ENCODE peak calls at places on chromosomes 1 and 21, in six cellular contexts. One of them, this sample, is unnamed. For H3K4me1, the result is how much of the 10 kb centered on the place peaks cover.

GRCh38 chr1:209641216-209642181 is 10.7 kb downstream of the LAMB3 start:
- DNase-seq in OCI-LY7: no peak
- DNase-seq in PC-3: no peak
- DNase-seq in IMR-90: no peak
- DNase-seq in fibroblast of lung: peak
- DNase-seq in A549: no peak
- DNase-seq in this sample: peak

GRCh38 chr21:38460171-38460742 is 38.0 kb downstream of the ERG start:
- DNase-seq in IMR-90: peak
- DNase-seq in PC-3: peak
- DNase-seq in A549: no peak
- DNase-seq in fibroblast of lung: peak
- DNase-seq in OCI-LY7: no peak
- DNase-seq in this sample: no peak

GRCh38 chr1:156495401-156496140 is 5.0 kb downstream of the MEF2D start:
- DNase-seq in OCI-LY7: peak
- DNase-seq in A549: no peak
- DNase-seq in PC-3: no peak
- DNase-seq in fibroblast of lung: no peak
- DNase-seq in IMR-90: no peak
- DNase-seq in this sample: no peak

GRCh38 chr1:7526196-7526866 is 244.8 kb upstream of the VAMP3 start:
- DNase-seq in A549: no peak
- DNase-seq in IMR-90: no peak
- DNase-seq in PC-3: peak
- DNase-seq in fibroblast of lung: peak
- DNase-seq in OCI-LY7: no peak
- DNase-seq in this sample: peak

GRCh38 chr1:206013017-206013800 is 10.0 kb upstream of the RAB7B start:
- DNase-seq in OCI-LY7: no peak
- DNase-seq in IMR-90: no peak
- DNase-seq in PC-3: no peak
- DNase-seq in A549: no peak
- DNase-seq in fibroblast of lung: no peak
- DNase-seq in this sample: no peak

GRCh38 chr21:28674807-28675206 is 317.9 kb downstream of the LTN1 start:
- DNase-seq in fibroblast of lung: no peak
- DNase-seq in IMR-90: no peak
- DNase-seq in PC-3: no peak
- DNase-seq in A549: no peak
- DNase-seq in OCI-LY7: no peak
- DNase-seq in this sample: no peak

GRCh38 chr21:14900058-14900457 is 164.7 kb downstream of the NRIP1 start:
- DNase-seq in A549: no peak
- DNase-seq in PC-3: peak
- DNase-seq in IMR-90: peak
- DNase-seq in fibroblast of lung: peak
- DNase-seq in OCI-LY7: no peak
- DNase-seq in this sample: peak

GRCh38 chr1:16612332-16613172 is 812 bp downstream of the NBPF1 start:
- DNase-seq in PC-3: peak
- DNase-seq in IMR-90: peak
- DNase-seq in A549: peak
- DNase-seq in fibroblast of lung: peak
- DNase-seq in OCI-LY7: peak
- DNase-seq in this sample: peak

GRCh38 chr1:101295212-101295611 is 58.4 kb downstream of the S1PR1 start:
- DNase-seq in fibroblast of lung: no peak
- DNase-seq in OCI-LY7: no peak
- DNase-seq in A549: no peak
- DNase-seq in PC-3: peak
- DNase-seq in IMR-90: no peak
- DNase-seq in this sample: no peak

GRCh38 chr1:198291036-198291435 is 134.2 kb downstream of the NEK7 start:
- DNase-seq in OCI-LY7: no peak
- DNase-seq in fibroblast of lung: no peak
- DNase-seq in A549: no peak
- DNase-seq in IMR-90: no peak
- DNase-seq in PC-3: no peak
- DNase-seq in this sample: no peak

GRCh38 chr1:25563330-25564215 is 20.2 kb downstream of the LDLRAP1 start:
- DNase-seq in IMR-90: no peak
- DNase-seq in PC-3: no peak
- DNase-seq in OCI-LY7: no peak
- DNase-seq in fibroblast of lung: no peak
- DNase-seq in A549: no peak
- DNase-seq in this sample: no peak

GRCh38 chr1:103461171-103462105 is 64.1 kb upstream of the RNPC3 start:
- DNase-seq in fibroblast of lung: peak
- DNase-seq in OCI-LY7: peak
- DNase-seq in A549: peak
- DNase-seq in IMR-90: peak
- DNase-seq in PC-3: peak
- DNase-seq in this sample: no peak

GRCh38 chr1:54249798-54250497 is 50.0 kb downstream of the MRPL37 start:
- DNase-seq in IMR-90: peak
- DNase-seq in PC-3: peak
- DNase-seq in fibroblast of lung: peak
- DNase-seq in OCI-LY7: no peak
- DNase-seq in A549: peak
- DNase-seq in this sample: no peak

GRCh38 chr1:227896710-227897655 is 50.7 kb downstream of the WNT9A start:
- DNase-seq in PC-3: no peak
- DNase-seq in IMR-90: no peak
- DNase-seq in OCI-LY7: no peak
- DNase-seq in A549: no peak
- DNase-seq in fibroblast of lung: no peak
- DNase-seq in this sample: no peak

GRCh38 chr21:15667824-15668223 is 62.0 kb upstream of the USP25 start:
- DNase-seq in A549: no peak
- DNase-seq in fibroblast of lung: no peak
- DNase-seq in IMR-90: no peak
- DNase-seq in OCI-LY7: no peak
- DNase-seq in PC-3: no peak
- DNase-seq in this sample: no peak

GRCh38 chr1:110250018-110250417 is 39.9 kb downstream of the KCNC4 start:
- DNase-seq in PC-3: no peak
- DNase-seq in A549: no peak
- DNase-seq in OCI-LY7: no peak
- DNase-seq in fibroblast of lung: no peak
- DNase-seq in IMR-90: no peak
- DNase-seq in this sample: no peak

GRCh38 chr1:27408151-27408550 is 15.7 kb downstream of the GPR3 start:
- DNase-seq in A549: no peak
- DNase-seq in IMR-90: no peak
- DNase-seq in fibroblast of lung: peak
- DNase-seq in OCI-LY7: no peak
- DNase-seq in PC-3: no peak
- DNase-seq in this sample: no peak

GRCh38 chr1:151371340-151371739 is 1.2 kb downstream of the SELENBP1 start:
- DNase-seq in fibroblast of lung: peak
- DNase-seq in IMR-90: peak
- DNase-seq in OCI-LY7: no peak
- DNase-seq in A549: peak
- DNase-seq in PC-3: peak
- DNase-seq in this sample: no peak

GRCh38 chr1:199742547-199742946 is 285.0 kb upstream of the NR5A2 start:
- DNase-seq in OCI-LY7: no peak
- DNase-seq in IMR-90: peak
- DNase-seq in A549: peak
- DNase-seq in fibroblast of lung: peak
- DNase-seq in PC-3: peak
- DNase-seq in this sample: peak

GRCh38 chr1:180953291-180953747 is 40.6 kb downstream of the KIAA1614 start:
- DNase-seq in IMR-90: no peak
- DNase-seq in fibroblast of lung: no peak
- DNase-seq in PC-3: peak
- DNase-seq in OCI-LY7: no peak
- DNase-seq in A549: peak
- DNase-seq in this sample: peak

GRCh38 chr1:17851075-17851474 is 95.9 kb downstream of the ACTL8 start:
- DNase-seq in PC-3: no peak
- DNase-seq in fibroblast of lung: no peak
- DNase-seq in OCI-LY7: no peak
- DNase-seq in A549: no peak
- DNase-seq in IMR-90: no peak
- DNase-seq in this sample: no peak
- H3K4me1 ChIP-seq in PC-3: under half
- H3K4me1 ChIP-seq in fibroblast of lung: under half
- H3K4me1 ChIP-seq in OCI-LY7: under half
- H3K4me1 ChIP-seq in A549: under half
- H3K4me1 ChIP-seq in IMR-90: under half
- H3K4me1 ChIP-seq in this sample: under half

GRCh38 chr1:242842094-242842493 is 317.6 kb upstream of the PLD5 start:
- DNase-seq in fibroblast of lung: no peak
- DNase-seq in PC-3: no peak
- DNase-seq in IMR-90: no peak
- DNase-seq in OCI-LY7: no peak
- DNase-seq in A549: no peak
- DNase-seq in this sample: no peak
- TF ChIP-seq CTCF in fibroblast of lung: no peak
- TF ChIP-seq CTCF in PC-3: no peak
- TF ChIP-seq CTCF in IMR-90: no peak
- TF ChIP-seq CTCF in OCI-LY7: no peak
- TF ChIP-seq CTCF in A549: peak
- TF ChIP-seq CTCF in this sample: no peak

DNA sequence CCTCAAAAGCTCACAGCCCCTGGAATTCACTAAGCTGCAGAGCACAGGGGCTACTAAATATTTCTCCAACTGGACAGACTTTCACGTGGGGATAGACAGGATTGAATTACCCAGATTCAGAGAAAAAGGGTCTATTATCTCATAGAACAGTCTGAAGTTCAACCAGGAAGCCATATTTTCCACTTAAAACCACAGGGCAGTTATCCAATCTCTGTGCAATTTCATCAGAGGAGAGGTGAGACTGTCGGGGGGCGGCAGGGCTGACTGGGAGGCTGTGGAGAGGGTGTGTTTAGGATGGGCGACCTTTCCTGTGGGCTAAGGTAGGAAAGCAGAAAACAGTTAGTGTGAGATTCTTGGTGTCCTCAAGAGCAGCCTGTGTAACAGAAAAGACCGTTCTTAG is 124.5 kb downstream of the RIPK4 start:
- DNase-seq in A549: no peak
- DNase-seq in IMR-90: peak
- DNase-seq in OCI-LY7: no peak
- DNase-seq in PC-3: peak
- DNase-seq in fibroblast of lung: peak
- DNase-seq in this sample: no peak
- H3K4me2 ChIP-seq in A549: peak
- H3K4me2 ChIP-seq in IMR-90: peak
- H3K4me2 ChIP-seq in OCI-LY7: no peak
- H3K4me2 ChIP-seq in PC-3: peak
- H3K4me2 ChIP-seq in fibroblast of lung: no peak
- H3K4me2 ChIP-seq in this sample: peak

GRCh38 chr1:246095441-246095840 is 411.6 kb downstream of the SMYD3 start:
- DNase-seq in PC-3: no peak
- DNase-seq in IMR-90: no peak
- DNase-seq in fibroblast of lung: no peak
- DNase-seq in OCI-LY7: no peak
- DNase-seq in A549: no peak
- DNase-seq in this sample: no peak
- H3K4me1 ChIP-seq in PC-3: under half
- H3K4me1 ChIP-seq in IMR-90: under half
- H3K4me1 ChIP-seq in fibroblast of lung: under half
- H3K4me1 ChIP-seq in OCI-LY7: under half
- H3K4me1 ChIP-seq in A549: under half
- H3K4me1 ChIP-seq in this sample: under half

GRCh38 chr1:44807364-44808062 is 362 bp upstream of the DYNLT4 start:
- DNase-seq in IMR-90: peak
- DNase-seq in PC-3: peak
- DNase-seq in fibroblast of lung: peak
- DNase-seq in OCI-LY7: peak
- DNase-seq in A549: peak
- DNase-seq in this sample: peak

GRCh38 chr1:44808063-44808937 is at the start of gene BTBD19:
- DNase-seq in A549: peak
- DNase-seq in IMR-90: peak
- DNase-seq in OCI-LY7: no peak
- DNase-seq in fibroblast of lung: peak
- DNase-seq in PC-3: no peak
- DNase-seq in this sample: no peak

GRCh38 chr1:44810101-44810761 is 1.9 kb downstream of the BTBD19 start:
- DNase-seq in PC-3: peak
- DNase-seq in IMR-90: no peak
- DNase-seq in OCI-LY7: peak
- DNase-seq in A549: peak
- DNase-seq in fibroblast of lung: peak
- DNase-seq in this sample: no peak

GRCh38 chr1:44811234-44811633 is 2.9 kb downstream of the BTBD19 start:
- DNase-seq in OCI-LY7: no peak
- DNase-seq in fibroblast of lung: no peak
- DNase-seq in IMR-90: no peak
- DNase-seq in PC-3: no peak
- DNase-seq in A549: no peak
- DNase-seq in this sample: no peak

DNA sequence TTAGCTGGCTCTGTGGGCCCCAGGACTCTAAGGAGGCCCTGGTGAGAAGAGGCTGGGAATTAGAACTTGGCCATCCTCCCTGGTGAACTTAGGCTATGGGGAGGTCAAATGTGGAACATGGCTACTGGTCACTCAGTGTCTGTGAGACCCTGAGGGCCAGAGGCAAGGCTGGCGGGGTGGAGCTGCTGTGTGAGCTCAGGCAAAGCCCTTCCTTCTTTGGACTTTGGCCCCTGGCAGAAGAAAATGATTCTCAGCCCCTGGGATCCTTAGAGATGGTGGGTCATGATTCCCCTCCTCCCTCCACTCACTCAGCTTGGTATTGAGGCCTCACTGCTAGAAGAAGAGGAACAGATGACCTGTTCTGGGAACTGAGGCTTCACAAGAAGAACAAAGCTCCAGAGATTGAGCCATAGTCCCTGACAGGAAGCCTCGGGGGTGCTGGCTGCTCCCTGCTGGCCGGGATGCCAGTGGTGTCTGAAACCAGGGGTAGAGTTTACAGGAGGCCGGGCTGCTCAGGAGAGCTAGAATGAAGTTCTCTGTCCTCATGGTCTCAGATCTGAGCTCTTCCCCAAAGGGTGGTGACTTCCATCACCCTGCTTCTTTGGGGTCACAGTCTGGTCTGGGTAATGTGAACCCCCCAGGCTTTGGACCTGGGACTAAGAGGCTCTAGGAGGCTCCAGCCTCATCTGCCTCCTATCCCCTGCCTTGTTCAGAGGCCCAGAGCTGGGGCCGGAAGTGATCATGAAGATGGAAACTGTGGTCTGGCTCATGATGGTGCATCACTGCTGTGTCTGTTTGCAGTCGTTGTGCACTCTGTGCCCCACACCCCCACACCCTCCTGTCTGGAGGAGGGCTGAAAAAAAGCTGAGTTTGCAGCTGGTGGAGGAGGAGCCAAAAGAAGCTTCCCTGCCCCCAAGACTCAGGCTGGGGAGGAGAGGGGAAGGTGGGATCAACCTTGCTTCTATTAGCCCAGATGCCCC is 905 bp downstream of the BTBD19 start:
- DNase-seq in OCI-LY7: peak
- DNase-seq in IMR-90: peak
- DNase-seq in PC-3: no peak
- DNase-seq in fibroblast of lung: peak
- DNase-seq in A549: peak
- DNase-seq in this sample: no peak
- TF ChIP-seq CTCF in OCI-LY7: no peak
- TF ChIP-seq CTCF in IMR-90: peak
- TF ChIP-seq CTCF in PC-3: no peak
- TF ChIP-seq CTCF in fibroblast of lung: no peak
- TF ChIP-seq CTCF in A549: no peak
- TF ChIP-seq CTCF in this sample: no peak

GRCh38 chr1:200892546-200892945 is 2.2 kb upstream of the INAVA start:
- DNase-seq in PC-3: no peak
- DNase-seq in fibroblast of lung: no peak
- DNase-seq in A549: no peak
- DNase-seq in IMR-90: no peak
- DNase-seq in OCI-LY7: no peak
- DNase-seq in this sample: no peak
- H3K4me2 ChIP-seq in PC-3: peak
- H3K4me2 ChIP-seq in fibroblast of lung: no peak
- H3K4me2 ChIP-seq in A549: peak
- H3K4me2 ChIP-seq in IMR-90: no peak
- H3K4me2 ChIP-seq in OCI-LY7: no peak
- H3K4me2 ChIP-seq in this sample: no peak

This sample was measured in keratinocyte.